ENCODE peak calls at places on chromosome 18, in four cellular contexts. One of them, this sample, is unnamed.

GRCh38 chr18:34501553-34501952 is 208.5 kb upstream of the DTNA start:
- DNase-seq in K562: no peak
- DNase-seq in GM12878: no peak
- DNase-seq in HL-60: no peak
- DNase-seq in this sample: no peak

GRCh38 chr18:12721495-12722275 is 18.8 kb downstream of the PSMG2 start:
- DNase-seq in GM12878: no peak
- DNase-seq in K562: no peak
- DNase-seq in HL-60: no peak
- DNase-seq in this sample: no peak

GRCh38 chr18:51196116-51196810 is 1.2 kb downstream of the MEX3C start:
- DNase-seq in GM12878: no peak
- DNase-seq in HL-60: peak; percentile 50
- DNase-seq in K562: peak; percentile 8
- DNase-seq in this sample: no peak

GRCh38 chr18:26233208-26233607 is 7.0 kb downstream of the TAF4B start:
- DNase-seq in HL-60: no peak
- DNase-seq in GM12878: no peak
- DNase-seq in K562: no peak
- DNase-seq in this sample: no peak

GRCh38 chr18:72336786-72337185 is 207.4 kb downstream of the CBLN2 start:
- DNase-seq in HL-60: no peak
- DNase-seq in K562: no peak
- DNase-seq in GM12878: no peak
- DNase-seq in this sample: no peak

GRCh38 chr18:54532962-54533361 is 58.1 kb upstream of the DYNAP start:
- DNase-seq in K562: no peak
- DNase-seq in GM12878: no peak
- DNase-seq in HL-60: no peak
- DNase-seq in this sample: no peak

GRCh38 chr18:9737814-9738160 is 29.7 kb downstream of the RAB31 start:
- DNase-seq in HL-60: no peak
- DNase-seq in GM12878: no peak
- DNase-seq in K562: no peak
- DNase-seq in this sample: no peak

GRCh38 chr18:27695509-27695908 is 481.4 kb downstream of the CDH2 start:
- DNase-seq in HL-60: no peak
- DNase-seq in K562: no peak
- DNase-seq in GM12878: no peak
- DNase-seq in this sample: no peak

GRCh38 chr18:49656098-49656591 is 94.3 kb downstream of the LIPG start:
- DNase-seq in HL-60: no peak
- DNase-seq in K562: no peak
- DNase-seq in GM12878: no peak
- DNase-seq in this sample: no peak

GRCh38 chr18:31190919-31191318 is 28.3 kb upstream of the DSC1 start:
- DNase-seq in GM12878: no peak
- DNase-seq in HL-60: no peak
- DNase-seq in K562: no peak
- DNase-seq in this sample: no peak

GRCh38 chr18:30444544-30444943 is 598.0 kb downstream of the DSC3 start:
- DNase-seq in GM12878: no peak
- DNase-seq in HL-60: no peak
- DNase-seq in K562: no peak
- DNase-seq in this sample: no peak

GRCh38 chr18:61596296-61596695 is 263.1 kb downstream of the CDH20 start:
- DNase-seq in GM12878: no peak
- DNase-seq in K562: no peak
- DNase-seq in HL-60: no peak
- DNase-seq in this sample: no peak

GRCh38 chr18:64929026-64929425 is 780.1 kb upstream of the LINC00305 start:
- DNase-seq in HL-60: no peak
- DNase-seq in K562: no peak
- DNase-seq in GM12878: no peak
- DNase-seq in this sample: no peak

GRCh38 chr18:71784777-71785176 is 759.4 kb downstream of the CBLN2 start:
- DNase-seq in GM12878: no peak
- DNase-seq in HL-60: peak; percentile 12
- DNase-seq in K562: peak; percentile 5
- DNase-seq in this sample: no peak

GRCh38 chr18:56747857-56748256 is 96.7 kb downstream of the WDR7 start:
- DNase-seq in HL-60: no peak
- DNase-seq in K562: no peak
- DNase-seq in GM12878: no peak
- DNase-seq in this sample: no peak

GRCh38 chr18:66872277-66872676 is 268.4 kb upstream of the CDH19 start:
- DNase-seq in K562: no peak
- DNase-seq in HL-60: no peak
- DNase-seq in GM12878: no peak
- DNase-seq in this sample: no peak

GRCh38 chr18:9839806-9840205 is 46.0 kb upstream of the TXNDC2 start:
- DNase-seq in GM12878: no peak
- DNase-seq in K562: no peak
- DNase-seq in HL-60: no peak
- DNase-seq in this sample: no peak

GRCh38 chr18:8601277-8602032 is 7.8 kb upstream of the RAB12 start:
- DNase-seq in GM12878: peak; percentile 87
- DNase-seq in K562: no peak
- DNase-seq in HL-60: peak; percentile 68
- DNase-seq in this sample: no peak

GRCh38 chr18:44733069-44733753 is 52.5 kb downstream of the SETBP1 start:
- DNase-seq in K562: no peak
- DNase-seq in GM12878: no peak
- DNase-seq in HL-60: peak; percentile 82
- DNase-seq in this sample: no peak

GRCh38 chr18:50817898-50818250 is 1.9 kb downstream of the MRO start:
- DNase-seq in GM12878: no peak
- DNase-seq in K562: no peak
- DNase-seq in HL-60: no peak
- DNase-seq in this sample: no peak

GRCh38 chr18:46051731-46052461 is 20.2 kb downstream of the PSTPIP2 start:
- DNase-seq in K562: no peak
- DNase-seq in HL-60: no peak
- DNase-seq in GM12878: no peak
- DNase-seq in this sample: no peak

GRCh38 chr18:34709104-34709503 is 994 bp upstream of the DTNA start:
- DNase-seq in K562: no peak
- DNase-seq in GM12878: no peak
- DNase-seq in HL-60: no peak
- DNase-seq in this sample: no peak

GRCh38 chr18:13710460-13710859 is 15.9 kb downstream of the FAM210A start:
- DNase-seq in HL-60: no peak
- DNase-seq in GM12878: no peak
- DNase-seq in K562: no peak
- DNase-seq in this sample: no peak

GRCh38 chr18:39173022-39173421 is 1607.4 kb upstream of the CELF4 start:
- DNase-seq in GM12878: no peak
- DNase-seq in HL-60: no peak
- DNase-seq in K562: no peak
- DNase-seq in this sample: no peak

GRCh38 chr18:45626330-45627203 is 11.3 kb downstream of the SLC14A2 start:
- DNase-seq in HL-60: no peak
- DNase-seq in GM12878: no peak
- DNase-seq in K562: no peak
- DNase-seq in this sample: no peak

GRCh38 chr18:40375811-40376210 is 1579.2 kb upstream of the PIK3C3 start:
- DNase-seq in K562: no peak
- DNase-seq in GM12878: no peak
- DNase-seq in HL-60: no peak
- DNase-seq in this sample: no peak

GRCh38 chr18:47163241-47163640 is 12.9 kb downstream of the IER3IP1 start:
- DNase-seq in HL-60: no peak
- DNase-seq in K562: no peak
- DNase-seq in GM12878: no peak
- DNase-seq in this sample: no peak

GRCh38 chr18:38262666-38263065 is 697.1 kb upstream of the CELF4 start:
- DNase-seq in GM12878: no peak
- DNase-seq in K562: no peak
- DNase-seq in HL-60: no peak
- DNase-seq in this sample: no peak

GRCh38 chr18:56068030-56068671 is 480.2 kb upstream of the TCF4 start:
- DNase-seq in K562: no peak
- DNase-seq in GM12878: no peak
- DNase-seq in HL-60: no peak
- DNase-seq in this sample: no peak

DNA sequence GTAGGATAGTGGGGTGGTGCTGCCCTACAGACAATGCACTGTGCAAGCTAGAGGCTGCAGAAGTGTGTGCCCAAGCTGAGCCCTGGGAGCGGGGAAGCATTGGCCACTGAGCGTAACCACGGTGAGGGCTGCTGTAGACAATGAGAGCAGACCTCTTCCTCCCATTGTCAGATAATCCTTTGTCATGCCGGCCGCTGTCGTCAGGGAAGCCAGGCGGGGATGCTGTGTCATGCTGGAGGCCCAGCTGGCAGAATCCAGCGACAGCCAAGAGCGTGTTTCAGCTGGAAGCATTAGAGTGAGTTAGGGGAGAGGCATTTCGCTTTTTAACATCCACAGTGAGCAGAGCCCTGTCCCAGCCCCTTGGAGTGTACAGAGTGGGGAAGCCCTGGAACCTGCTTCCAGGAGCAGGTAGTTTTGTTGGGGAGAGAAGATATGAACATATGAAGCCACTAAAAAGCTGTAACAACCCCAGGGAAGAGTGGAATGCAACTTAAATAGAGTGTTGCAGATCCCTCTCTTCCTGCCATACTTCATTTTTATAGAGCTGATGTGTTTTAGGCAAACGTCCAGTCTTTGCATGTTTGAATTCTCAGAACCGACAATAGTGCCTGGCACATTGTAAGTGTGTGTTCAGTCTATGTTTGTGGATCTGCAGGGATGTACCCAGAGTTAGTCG is 7.0 kb downstream of the CTIF start:
- DNase-seq in HL-60: peak; percentile 76
- DNase-seq in GM12878: no peak
- DNase-seq in K562: peak; percentile 44
- DNase-seq in this sample: no peak
- TF ChIP-seq SPI1 in HL-60: no peak
- TF ChIP-seq SPI1 in GM12878: no peak
- TF ChIP-seq SPI1 in K562: peak; percentile 23
- TF ChIP-seq SPI1 in this sample: no peak

DNA sequence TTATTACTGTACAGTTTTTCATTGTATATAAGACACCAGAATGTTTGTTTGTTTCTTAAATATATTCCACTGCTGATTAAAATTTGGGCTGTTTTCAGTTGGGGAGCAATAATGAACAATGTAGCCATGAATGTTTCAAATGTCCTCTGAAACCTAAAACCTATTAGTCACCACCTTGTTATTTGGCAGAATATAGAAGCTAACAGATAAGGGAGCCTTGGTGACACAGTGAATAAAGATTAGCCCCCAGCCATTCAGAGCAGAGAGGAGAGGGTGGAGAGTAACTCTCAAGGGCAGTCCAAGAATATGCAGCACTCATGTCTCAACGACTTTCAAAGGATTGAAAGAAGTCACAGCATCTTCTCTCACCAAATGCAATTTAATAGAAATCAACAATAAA is 43.1 kb upstream of the ATP8B1 start:
- DNase-seq in K562: peak; percentile 10
- DNase-seq in GM12878: no peak
- DNase-seq in HL-60: no peak
- DNase-seq in this sample: no peak
- TF ChIP-seq SPI1 in K562: no peak
- TF ChIP-seq SPI1 in GM12878: no peak
- TF ChIP-seq SPI1 in HL-60: no peak
- TF ChIP-seq SPI1 in this sample: no peak

GRCh38 chr18:5518899-5519371 is 24.9 kb downstream of the EPB41L3 start:
- DNase-seq in GM12878: no peak
- DNase-seq in K562: no peak
- DNase-seq in HL-60: no peak
- DNase-seq in this sample: no peak
- TF ChIP-seq SPI1 in GM12878: no peak
- TF ChIP-seq SPI1 in K562: no peak
- TF ChIP-seq SPI1 in HL-60: no peak
- TF ChIP-seq SPI1 in this sample: no peak

DNA sequence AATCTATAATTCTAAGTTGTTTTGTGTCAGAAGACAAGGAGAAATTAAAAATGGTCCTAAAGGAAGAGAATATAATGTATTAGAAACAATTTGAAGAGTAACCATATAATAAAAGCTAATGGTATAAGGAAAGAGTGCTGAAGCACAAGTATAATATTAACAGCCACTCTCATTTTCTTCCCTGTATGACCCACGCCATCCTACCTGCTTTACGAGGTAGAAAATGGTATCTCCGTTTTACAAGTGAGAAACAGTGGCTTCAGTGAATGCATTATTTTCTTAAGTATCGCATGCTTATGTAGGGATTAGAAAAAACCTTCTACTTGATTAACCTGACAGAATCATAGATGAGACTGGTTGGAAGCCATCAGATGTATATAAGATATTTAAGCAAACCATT is 266.2 kb downstream of the CCDC102B start:
- DNase-seq in K562: no peak
- DNase-seq in GM12878: no peak
- DNase-seq in HL-60: no peak
- DNase-seq in this sample: no peak
- TF ChIP-seq SPI1 in K562: no peak
- TF ChIP-seq SPI1 in GM12878: no peak
- TF ChIP-seq SPI1 in HL-60: no peak
- TF ChIP-seq SPI1 in this sample: no peak

GRCh38 chr18:11146238-11146946 is 3.0 kb downstream of the PIEZO2 start:
- DNase-seq in GM12878: no peak
- DNase-seq in HL-60: no peak
- DNase-seq in K562: no peak
- DNase-seq in this sample: no peak
- TF ChIP-seq SPI1 in GM12878: no peak
- TF ChIP-seq SPI1 in HL-60: no peak
- TF ChIP-seq SPI1 in K562: no peak
- TF ChIP-seq SPI1 in this sample: no peak

GRCh38 chr18:23205980-23206379 is 70.7 kb downstream of the CABLES1 start:
- DNase-seq in HL-60: no peak
- DNase-seq in GM12878: no peak
- DNase-seq in K562: no peak
- DNase-seq in this sample: no peak
- TF ChIP-seq SPI1 in HL-60: no peak
- TF ChIP-seq SPI1 in GM12878: no peak
- TF ChIP-seq SPI1 in K562: no peak
- TF ChIP-seq SPI1 in this sample: no peak

DNA sequence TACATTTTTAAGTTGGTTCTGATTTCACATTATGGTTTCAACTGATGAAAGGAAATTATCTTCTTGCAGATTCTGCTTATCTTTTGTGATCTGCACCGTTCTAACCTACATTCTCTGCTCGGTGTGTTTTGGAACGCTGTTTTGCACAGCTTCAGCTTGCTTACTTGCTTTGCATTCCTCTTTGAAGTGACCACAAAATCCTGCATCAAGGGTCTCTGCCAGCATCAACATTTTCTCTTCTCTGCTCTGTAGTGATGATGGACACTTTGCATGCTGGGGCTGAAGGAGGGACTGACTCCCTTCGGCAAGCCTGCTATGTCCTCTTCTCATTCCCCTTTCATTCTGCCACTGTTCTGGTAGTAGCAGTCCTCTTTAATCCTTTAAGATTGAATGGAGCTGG is 485.2 kb downstream of the FBXO15 start:
- DNase-seq in K562: no peak
- DNase-seq in GM12878: no peak
- DNase-seq in HL-60: no peak
- DNase-seq in this sample: no peak
- TF ChIP-seq SPI1 in K562: no peak
- TF ChIP-seq SPI1 in GM12878: no peak
- TF ChIP-seq SPI1 in HL-60: no peak
- TF ChIP-seq SPI1 in this sample: no peak

This sample was measured in GM12891.